ENCODE peak calls at places on chromosome 17, in four cellular contexts. Z is GM12878, S is K562, Q is HepG2. C is an unnamed sample.

GRCh38 chr17:1399366-1399678 is 700 bp downstream of the YWHAE start:
- DNase-seq in Z (no peak), S (no peak), Q (no peak), C (no peak)

GRCh38 chr17:54860617-54861468 is 39.8 kb upstream of the TOM1L1 start:
- DNase-seq in Z (no peak), S (peak; percentile 93), Q (no peak), C (no peak)

GRCh38 chr17:19719365-19720209 is 3.2 kb upstream of the SLC47A2 start:
- DNase-seq in Z (no peak), S (no peak), Q (no peak), C (no peak)

GRCh38 chr17:45052052-45052772 is 780 bp upstream of the DCAKD start:
- DNase-seq in Z (no peak), S (peak; percentile 55), Q (peak; percentile 18), C (peak; percentile 73)

GRCh38 chr17:3879181-3879580 is 13.7 kb downstream of the CAMKK1 start:
- DNase-seq in Z (no peak), S (no peak), Q (no peak), C (no peak)

GRCh38 chr17:61704935-61705449 is 114.0 kb upstream of the NACA2 start:
- DNase-seq in Z (no peak), S (no peak), Q (no peak), C (no peak)

GRCh38 chr17:32515677-32516383 is 29.0 kb downstream of the CDK5R1 start:
- DNase-seq in Z (peak; percentile 89), S (no peak), Q (no peak), C (no peak)

GRCh38 chr17:37124074-37124824 is 175.5 kb downstream of the AATF start:
- DNase-seq in Z (no peak), S (no peak), Q (no peak), C (no peak)

GRCh38 chr17:29555840-29556239 is 11.0 kb downstream of the ABHD15 start:
- DNase-seq in Z (no peak), S (no peak), Q (peak; percentile 92), C (no peak)

GRCh38 chr17:81294512-81295030 is 536 bp downstream of the SLC38A10 start:
- DNase-seq in Z (no peak), S (peak; percentile 54), Q (no peak), C (no peak)

GRCh38 chr17:55463600-55463999 is 42.0 kb upstream of the MMD start:
- DNase-seq in Z (peak; percentile 66), S (no peak), Q (no peak), C (no peak)

GRCh38 chr17:75773808-75774470 is 8.9 kb upstream of the GALK1 start:
- DNase-seq in Z (no peak), S (no peak), Q (no peak), C (no peak)

GRCh38 chr17:36183811-36184765 is 7.7 kb upstream of the TBC1D3B start:
- DNase-seq in Z (no peak), S (no peak), Q (no peak), C (no peak)

GRCh38 chr17:58277726-58278595 is 2.8 kb downstream of the MPO start:
- DNase-seq in Z (no peak), S (no peak), Q (no peak), C (no peak)

GRCh38 chr17:36679815-36680467 is 78.6 kb downstream of the MRM1 start:
- DNase-seq in Z (no peak), S (no peak), Q (no peak), C (no peak)

GRCh38 chr17:71632328-71632727 is 488.5 kb upstream of the SOX9 start:
- DNase-seq in Z (no peak), S (no peak), Q (no peak), C (no peak)

GRCh38 chr17:2394775-2395191 is 6.1 kb downstream of the MNT start:
- DNase-seq in Z (no peak), S (no peak), Q (no peak), C (no peak)

GRCh38 chr17:71441098-71441497 is 679.7 kb upstream of the SOX9 start:
- DNase-seq in Z (no peak), S (no peak), Q (no peak), C (no peak)

GRCh38 chr17:9239260-9239820 is 218.0 kb downstream of the NTN1 start:
- DNase-seq in Z (no peak), S (no peak), Q (no peak), C (no peak)

GRCh38 chr17:8287651-8288335 is 677 bp upstream of the RANGRF start:
- DNase-seq in Z (no peak), S (no peak), Q (no peak), C (no peak)

GRCh38 chr17:32197987-32198386 is 55.7 kb downstream of the RHOT1 start:
- DNase-seq in Z (no peak), S (no peak), Q (no peak), C (no peak)

GRCh38 chr17:7239091-7240027 is at the start of gene PHF23:
- DNase-seq in Z (peak; percentile 97), S (peak; percentile 98), Q (peak; percentile 97), C (peak; percentile 99)

GRCh38 chr17:17710355-17710727 is 29.1 kb downstream of the RAI1 start:
- DNase-seq in Z (no peak), S (no peak), Q (no peak), C (no peak)

GRCh38 chr17:69871318-69871717 is 203.7 kb upstream of the KCNJ16 start:
- DNase-seq in Z (no peak), S (no peak), Q (no peak), C (no peak)

GRCh38 chr17:60141111-60142018 is 8.4 kb upstream of the CA4 start:
- DNase-seq in Z (no peak), S (no peak), Q (no peak), C (peak; percentile 69)
- TF ChIP-seq ATF2 in Z (no peak), S (no peak), Q (no peak), C (no peak)

GRCh38 chr17:59845595-59846390 is 47.0 kb downstream of the TUBD1 start:
- DNase-seq in Z (no peak), S (peak; percentile 45), Q (peak; percentile 89), C (no peak)
- TF ChIP-seq GABPA in Z (no peak), S (no peak), Q (no peak), C (no peak)

DNA sequence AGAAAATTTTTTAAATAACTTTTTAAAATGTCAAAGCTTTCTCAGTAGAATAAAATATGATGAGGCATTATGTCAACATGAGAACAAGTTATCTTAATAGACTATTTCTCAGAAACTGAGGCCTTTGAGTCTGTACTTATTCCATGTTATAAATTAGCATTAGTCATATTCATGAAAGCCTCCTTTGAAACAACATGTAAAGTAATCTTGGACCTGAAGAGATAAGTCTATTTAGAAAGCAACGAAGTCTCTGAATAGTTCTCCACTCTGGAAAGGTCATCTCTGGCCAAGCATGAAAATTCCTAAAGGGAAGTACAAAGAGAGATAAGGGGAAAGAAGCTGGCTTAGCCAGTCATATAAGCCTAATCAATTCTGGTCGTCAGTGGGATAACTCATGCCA is 150.8 kb downstream of the CYB561 start:
- DNase-seq in Z (no peak), S (no peak), Q (no peak), C (no peak)
- TF ChIP-seq ATF2 in Z (no peak), S (no peak), Q (no peak), C (no peak)

GRCh38 chr17:79700574-79700973 is 30.2 kb upstream of the ENPP7 start:
- DNase-seq in Z (no peak), S (no peak), Q (no peak), C (no peak)
- TF ChIP-seq GABPA in Z (no peak), S (no peak), Q (no peak), C (no peak)

GRCh38 chr17:65659512-65659911 is 98.1 kb upstream of the AXIN2 start:
- DNase-seq in Z (no peak), S (no peak), Q (no peak), C (no peak)

GRCh38 chr17:65660947-65661346 is 99.5 kb upstream of the AXIN2 start:
- DNase-seq in Z (no peak), S (peak; percentile 32), Q (no peak), C (no peak)

GRCh38 chr17:65660078-65660477 is 98.6 kb upstream of the AXIN2 start:
- DNase-seq in Z (no peak), S (no peak), Q (no peak), C (no peak)

GRCh38 chr17:65656390-65657250 is 95.2 kb upstream of the AXIN2 start:
- DNase-seq in Z (peak; percentile 39), S (no peak), Q (peak; percentile 80), C (no peak)

DNA sequence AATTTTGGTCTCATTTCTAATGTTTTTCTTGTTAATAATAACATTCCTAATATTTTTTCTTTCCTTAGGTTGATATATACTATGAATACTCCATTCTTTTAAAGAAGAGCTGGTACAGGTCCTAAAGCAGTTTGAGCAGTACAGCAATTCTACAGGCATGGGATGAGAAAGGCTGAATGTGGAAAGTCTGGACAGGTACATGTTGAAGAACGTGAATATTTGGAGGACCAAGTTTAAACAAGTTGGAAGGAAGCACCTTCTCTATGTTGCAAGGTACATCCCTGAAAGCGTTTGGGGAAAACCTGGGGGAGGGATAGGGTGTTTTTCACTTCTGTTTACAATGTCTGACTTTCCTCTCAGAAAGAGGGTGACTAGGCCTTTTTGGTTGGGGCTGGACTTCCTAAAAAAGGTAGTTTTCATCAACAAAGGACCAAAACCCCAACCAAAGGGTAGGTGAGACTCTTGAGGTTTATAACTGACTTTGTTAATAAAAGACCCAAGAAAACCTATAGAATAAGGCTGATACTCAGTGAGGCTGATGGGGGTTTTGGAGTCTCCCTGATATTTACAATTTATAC is 95.9 kb upstream of the AXIN2 start:
- DNase-seq in Z (no peak), S (no peak), Q (no peak), C (no peak)
- TF ChIP-seq ATF2 in Z (no peak), S (no peak), Q (no peak), C (no peak)

DNA sequence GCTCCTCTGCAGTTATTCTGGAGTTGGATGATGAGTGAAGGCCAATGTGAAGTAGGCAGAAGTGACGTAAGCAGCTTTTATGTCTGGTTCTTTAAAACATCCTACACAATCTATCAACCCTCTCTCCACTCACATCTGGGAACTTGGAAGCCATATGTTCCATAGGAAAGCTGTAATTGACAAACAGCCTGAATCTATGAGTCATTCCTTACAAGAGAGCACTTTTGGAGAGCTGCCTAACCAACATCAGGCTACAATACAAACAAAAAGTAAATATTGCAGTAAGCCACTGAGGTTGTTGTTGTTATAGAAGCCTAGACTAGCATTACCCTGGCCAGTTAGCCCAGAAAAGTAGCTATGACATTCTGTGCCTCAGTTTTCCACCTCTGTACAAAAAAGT is 5.9 kb downstream of the CCL7 start:
- DNase-seq in Z (no peak), S (no peak), Q (no peak), C (no peak)
- TF ChIP-seq GABPA in Z (no peak), S (no peak), Q (no peak), C (no peak)

GRCh38 chr17:11618861-11619566 is 20.7 kb downstream of the DNAH9 start:
- DNase-seq in Z (no peak), S (no peak), Q (peak; percentile 58), C (no peak)
- TF ChIP-seq ATF2 in Z (no peak), S (no peak), Q (no peak), C (no peak)

DNA sequence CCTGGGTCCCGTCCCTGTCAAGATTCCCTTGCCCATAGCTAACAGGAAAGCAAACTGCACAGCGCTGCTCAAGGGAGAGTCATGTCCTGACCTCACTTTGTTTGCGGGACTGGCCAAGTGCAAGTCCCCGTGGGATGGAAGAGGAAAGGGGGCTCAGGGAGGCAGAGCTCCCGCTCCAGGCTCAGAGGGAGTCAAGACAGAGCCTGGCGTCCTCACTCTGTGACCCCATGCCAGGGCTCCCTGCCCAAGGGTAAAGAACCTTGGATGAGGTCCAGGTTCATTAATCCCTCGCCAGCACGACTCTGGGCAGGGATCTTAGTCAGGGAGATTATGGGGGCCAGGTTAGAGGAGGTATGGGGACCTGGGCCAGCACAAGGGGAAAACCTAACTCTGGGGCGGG is 51.5 kb upstream of the CBX4 start:
- DNase-seq in Z (no peak), S (no peak), Q (no peak), C (no peak)
- TF ChIP-seq GABPA in Z (no peak), S (no peak), Q (no peak), C (no peak)